ENCODE peak calls at places on chromosomes 1 and 21, in seven cellular contexts. Q, W, Z, J, M, H and D are unnamed samples.

GRCh38 chr21:38831526-38832467 is 26.1 kb downstream of the ETS2 start:
- DNase-seq in Q (peak; percentile 76), W (peak; percentile 81), Z (peak; percentile 94), J (no peak), M (no peak), H (peak; percentile 70), D (no peak)

GRCh38 chr1:203187306-203188264 is 1.1 kb upstream of the CHI3L1 start:
- DNase-seq in Q (no peak), W (no peak), Z (no peak), J (no peak), M (no peak), H (no peak), D (no peak)

GRCh38 chr1:145963218-145964019 is 956 bp downstream of the ANKRD34A start:
- DNase-seq in Q (peak; percentile 34), W (peak; percentile 83), Z (peak; percentile 70), J (no peak), M (no peak), H (no peak), D (no peak)

GRCh38 chr1:88726697-88727096 is 42.6 kb downstream of the PKN2 start:
- DNase-seq in Q (no peak), W (no peak), Z (no peak), J (no peak), M (no peak), H (no peak), D (no peak)

GRCh38 chr1:95127380-95127779 is 10.2 kb downstream of the TLCD4 start:
- DNase-seq in Q (no peak), W (no peak), Z (no peak), J (no peak), M (no peak), H (no peak), D (no peak)

GRCh38 chr1:53661496-53661895 is 77.5 kb downstream of the GLIS1 start:
- DNase-seq in Q (no peak), W (no peak), Z (no peak), J (no peak), M (no peak), H (no peak), D (no peak)

GRCh38 chr1:8137406-8138244 is 111.5 kb upstream of the ERRFI1 start:
- DNase-seq in Q (no peak), W (peak; percentile 78), Z (peak; percentile 99), J (no peak), M (no peak), H (no peak), D (no peak)

GRCh38 chr1:179058343-179059184 is 23.3 kb upstream of the TOR3A start:
- DNase-seq in Q (no peak), W (peak; percentile 42), Z (peak; percentile 55), J (no peak), M (no peak), H (no peak), D (no peak)

GRCh38 chr21:27759091-27759659 is 792.3 kb upstream of the ADAMTS5 start:
- DNase-seq in Q (no peak), W (peak; percentile 39), Z (no peak), J (peak; percentile 71), M (peak; percentile 72), H (peak; percentile 39), D (peak; percentile 14)

GRCh38 chr1:241536383-241536782 is 4.2 kb downstream of the KMO start:
- DNase-seq in Q (no peak), W (no peak), Z (no peak), J (no peak), M (no peak), H (no peak), D (no peak)

GRCh38 chr1:41045740-41046139 is 24.2 kb upstream of the SLFNL1 start:
- DNase-seq in Q (no peak), W (peak; percentile 30), Z (peak; percentile 78), J (no peak), M (peak; percentile 75), H (peak; percentile 70), D (peak; percentile 71)

GRCh38 chr1:53066941-53067738 is 5.1 kb downstream of the PODN start:
- DNase-seq in Q (no peak), W (no peak), Z (no peak), J (no peak), M (peak; percentile 72), H (no peak), D (peak; percentile 49)

GRCh38 chr1:233394860-233395717 is 67.6 kb downstream of the MAP3K21 start:
- DNase-seq in Q (peak; percentile 70), W (peak; percentile 90), Z (peak; percentile 33), J (no peak), M (no peak), H (peak; percentile 39), D (no peak)

GRCh38 chr1:92476071-92476607 is 10.6 kb downstream of the GFI1 start:
- DNase-seq in Q (no peak), W (no peak), Z (no peak), J (peak; percentile 38), M (no peak), H (peak; percentile 14), D (no peak)

GRCh38 chr1:205665216-205665757 is 15.0 kb downstream of the SLC45A3 start:
- DNase-seq in Q (no peak), W (no peak), Z (no peak), J (no peak), M (no peak), H (no peak), D (no peak)

GRCh38 chr1:3676581-3677410 is 24.5 kb downstream of the TP73 start:
- DNase-seq in Q (no peak), W (no peak), Z (no peak), J (no peak), M (no peak), H (no peak), D (peak; percentile 40)

GRCh38 chr1:25216123-25216522 is 16.2 kb downstream of the SYF2 start:
- DNase-seq in Q (no peak), W (no peak), Z (no peak), J (no peak), M (no peak), H (no peak), D (no peak)

GRCh38 chr1:201650608-201650933 is 111.6 kb downstream of the NAV1 start:
- DNase-seq in Q (no peak), W (no peak), Z (no peak), J (no peak), M (no peak), H (no peak), D (no peak)
- H3K4me1 ChIP-seq in Q (peaks cover 29% of the 10 kb centered on the region), W (peaks cover 17% of the 10 kb centered on the region), Z (peaks cover 55% of the 10 kb centered on the region), J (peaks cover 7% of the 10 kb centered on the region), M (peaks cover 4% of the 10 kb centered on the region), H (peaks cover 30% of the 10 kb centered on the region), D (peaks cover 13% of the 10 kb centered on the region)

DNA sequence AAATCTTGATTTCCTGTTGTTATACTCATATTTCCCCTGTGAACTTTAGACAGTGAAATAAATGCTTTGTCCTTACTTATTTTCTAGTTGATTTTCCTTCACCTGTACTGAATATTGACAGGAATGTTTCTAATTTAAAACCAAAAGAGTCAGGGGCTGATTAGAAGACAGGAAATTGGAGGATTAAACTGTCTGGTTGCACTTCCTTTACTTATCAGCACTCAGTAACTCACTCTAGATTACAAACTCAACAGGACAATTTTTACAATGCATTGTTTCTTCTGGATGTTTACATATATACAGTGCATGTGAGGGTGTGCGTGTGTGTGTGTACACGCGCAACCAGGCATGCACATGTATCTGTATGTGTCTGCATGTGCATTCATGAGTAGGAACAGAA is 212.1 kb upstream of the NFIA start:
- DNase-seq in Q (no peak), W (no peak), Z (no peak), J (no peak), M (no peak), H (no peak), D (no peak)
- H3K27ac ChIP-seq in Q (no peak overlapping the region), W (no peak overlapping the region), Z (no peak overlapping the region), J (no peak overlapping the region), M (no peak overlapping the region), H (no peak overlapping the region), D (no peak overlapping the region)

DNA sequence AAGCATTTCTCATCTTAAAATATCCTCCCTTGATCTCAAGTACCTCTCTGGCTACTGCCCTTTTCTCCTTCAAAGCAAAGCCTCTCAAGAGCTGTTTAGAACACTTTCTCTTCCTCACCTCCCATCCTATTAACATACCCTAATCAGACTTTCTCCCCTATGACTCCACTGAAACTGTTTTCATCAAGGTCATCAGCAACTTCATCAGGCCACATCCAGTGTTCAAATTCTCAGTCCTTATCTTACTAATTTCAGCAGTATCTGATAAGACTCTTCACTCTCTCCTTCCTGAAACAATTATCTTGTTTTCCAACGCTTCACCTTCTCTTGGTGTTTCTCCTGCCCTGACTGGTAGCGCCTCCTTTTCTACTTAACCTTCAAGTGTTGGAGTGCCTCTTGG is 1.5 kb upstream of the RAP1A start:
- DNase-seq in Q (no peak), W (no peak), Z (no peak), J (no peak), M (no peak), H (no peak), D (no peak)
- H3K4me1 ChIP-seq in Q (peaks cover 7% of the 10 kb centered on the region), W (peaks cover 18% of the 10 kb centered on the region), Z (peaks cover 9% of the 10 kb centered on the region), J (no peaks in the 10 kb centered on the region), M (peaks cover 5% of the 10 kb centered on the region), H (peaks cover 12% of the 10 kb centered on the region), D (peaks cover 10% of the 10 kb centered on the region)

DNA sequence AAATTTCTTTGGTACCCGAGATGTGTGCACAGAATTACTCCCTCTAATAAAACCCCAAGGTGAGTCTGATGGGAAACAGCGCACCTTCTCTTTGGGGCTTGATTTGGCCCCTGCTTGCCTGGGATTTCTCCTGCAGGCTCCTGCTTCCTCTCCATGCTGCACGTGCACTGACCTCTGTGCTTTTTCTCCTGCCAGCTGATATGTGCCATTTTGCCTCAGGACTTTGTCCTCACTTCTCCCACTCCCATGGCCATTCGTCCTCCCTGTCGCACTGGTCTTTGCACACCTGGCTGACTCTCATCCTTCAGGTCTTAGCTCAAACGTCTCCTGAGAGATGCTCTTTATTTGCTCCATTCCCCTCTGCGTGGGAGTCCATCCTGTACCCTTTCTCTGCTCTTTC is 1.2 kb downstream of the CBR1 start:
- DNase-seq in Q (no peak), W (no peak), Z (no peak), J (no peak), M (no peak), H (no peak), D (no peak)
- H3K27ac ChIP-seq in Q (peak overlapping the region; percentile 95), W (no peak overlapping the region), Z (no peak overlapping the region), J (no peak overlapping the region), M (no peak overlapping the region), H (no peak overlapping the region), D (no peak overlapping the region)

DNA sequence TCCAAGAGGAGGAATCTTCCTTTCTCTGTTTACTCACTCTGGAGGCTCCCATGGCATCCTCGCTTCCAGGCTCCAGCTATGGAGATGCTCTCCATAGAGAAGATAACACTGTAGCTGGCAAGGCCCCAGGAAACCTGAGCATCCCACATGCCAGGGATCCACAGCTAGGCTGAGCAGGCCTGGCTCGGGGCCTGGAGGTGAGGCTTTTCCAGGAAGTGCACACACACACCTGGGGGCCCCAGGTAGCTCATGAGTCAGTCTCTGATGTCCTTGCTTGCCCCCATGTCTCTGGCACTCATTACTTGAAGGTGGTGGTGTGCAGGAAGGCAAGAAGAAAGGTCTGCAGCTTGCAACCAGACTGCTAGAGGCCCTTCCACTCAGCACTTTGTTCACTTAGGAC is 5.5 kb upstream of the LCE5A start:
- DNase-seq in Q (no peak), W (no peak), Z (no peak), J (no peak), M (no peak), H (no peak), D (no peak)
- H3K4me1 ChIP-seq in Q (peaks cover 56% of the 10 kb centered on the region), W (no peaks in the 10 kb centered on the region), Z (no peaks in the 10 kb centered on the region), J (no peaks in the 10 kb centered on the region), M (no peaks in the 10 kb centered on the region), H (no peaks in the 10 kb centered on the region), D (no peaks in the 10 kb centered on the region)